ENCODE peak calls at places on chromosomes 3 and 15, in eight cellular contexts. L is NB4; G is mesothelial cell of epicardium; M is Kasumi-1; T is mucosa of descending colon; C is tibial nerve; S is PC-9; W is activated effector memory CD4-positive, alpha-beta T cell treated with anti-CD3 and anti-CD28 coated beads, Interleukin-2, amount 50 U/mL, for 16 hours. E is an unnamed sample.
A peak's percentile ranks its signal among the peaks of the same experiment; 100 is the strongest.

GRCh38 chr15:79265987-79266579 is 16.4 kb upstream of the ANKRD34C start:
- DNase-seq in W (no peak), G (no peak), L (no peak), M (no peak), T (no peak), S (no peak), C (no peak), E (no peak)

GRCh38 chr3:135806342-135806741 is 159.2 kb upstream of the PPP2R3A start:
- DNase-seq in M (no peak), W (no peak), L (no peak), C (no peak), G (no peak), S (no peak), T (no peak), E (no peak)

GRCh38 chr15:95624616-95625361 is 705.7 kb upstream of the NR2F2 start:
- DNase-seq in M (no peak), T (no peak), C (no peak), W (no peak), S (no peak), L (no peak), G (no peak), E (no peak)

GRCh38 chr3:195876297-195877031 is 31.9 kb downstream of the TNK2 start:
- DNase-seq in S (peak; percentile 97), M (no peak), C (no peak), L (peak; percentile 45), W (peak; percentile 79), T (peak; percentile 93), G (no peak), E (no peak)

GRCh38 chr3:13711911-13712650 is 163.2 kb downstream of the FBLN2 start:
- DNase-seq in G (peak; percentile 10), S (no peak), M (no peak), W (peak; percentile 24), T (no peak), C (peak; percentile 0), L (no peak), E (no peak)

GRCh38 chr3:43883729-43884396 is 193.1 kb downstream of the ABHD5 start:
- DNase-seq in S (no peak), T (no peak), G (no peak), M (no peak), L (no peak), C (no peak), W (no peak), E (no peak)

GRCh38 chr3:195175076-195175475 is 95.9 kb downstream of the XXYLT1 start:
- DNase-seq in C (no peak), W (peak; percentile 31), T (no peak), M (no peak), S (no peak), G (no peak), L (no peak), E (no peak)

GRCh38 chr15:62052714-62053113 is 7.5 kb downstream of the VPS13C start:
- DNase-seq in G (no peak), T (no peak), S (no peak), C (no peak), W (no peak), M (no peak), L (no peak), E (no peak)

GRCh38 chr15:73723146-73723545 is 30.0 kb downstream of the INSYN1 start:
- DNase-seq in G (no peak), C (no peak), W (no peak), S (no peak), T (no peak), L (no peak), M (no peak), E (no peak)

GRCh38 chr3:170614214-170614966 is 28.5 kb upstream of the SLC7A14 start:
- DNase-seq in C (peak; percentile 32), L (peak; percentile 52), G (no peak), T (no peak), W (no peak), M (peak; percentile 61), S (peak; percentile 40), E (no peak)

GRCh38 chr3:14764331-14765064 is 54.3 kb upstream of the FGD5 start:
- DNase-seq in G (no peak), T (no peak), M (no peak), L (no peak), S (no peak), C (no peak), W (no peak), E (no peak)

GRCh38 chr3:6179761-6180160 is 681.2 kb upstream of the GRM7 start:
- DNase-seq in L (no peak), T (no peak), C (no peak), M (no peak), G (no peak), S (no peak), W (no peak), E (no peak)

GRCh38 chr3:100106531-100107155 is 7.7 kb downstream of the FILIP1L start:
- DNase-seq in G (no peak), S (no peak), W (no peak), M (no peak), L (no peak), C (no peak), T (no peak), E (no peak)

GRCh38 chr3:38108649-38109579 is 28.0 kb downstream of the ACAA1 start:
- DNase-seq in M (peak; percentile 25), W (no peak), C (no peak), T (no peak), L (peak; percentile 77), S (no peak), G (no peak), E (peak; percentile 66)

GRCh38 chr3:45679805-45680204 is 9.4 kb upstream of the SACM1L start:
- DNase-seq in G (no peak), M (peak; percentile 79), W (no peak), S (no peak), T (no peak), C (no peak), L (peak; percentile 89), E (peak; percentile 35)

E was measured in GDM1.